ENCODE peak calls at places on chromosomes 4 and X, in ten cellular contexts. Y, V, L, T, H, S, J, M, P and W are unnamed samples. For H3K36me3, the result is how much of the 10 kb centered on the place peaks cover.

GRCh38 chrX:156001667-156002021 is 4.1 kb downstream of the IL9R start:
- DNase-seq in L (no peak), H (no peak), P (no peak), T (no peak), J (no peak), S (no peak), V (no peak), Y (no peak), M (no peak), W (no peak)

GRCh38 chrX:56130013-56130412 is 102.1 kb upstream of the KLF8 start:
- DNase-seq in S (no peak), T (no peak), H (no peak), J (no peak), L (no peak), P (no peak), Y (no peak), V (no peak), M (no peak), W (peak)

GRCh38 chr4:10074767-10075105 is 41.9 kb downstream of the WDR1 start:
- DNase-seq in H (no peak), L (peak), P (peak), T (no peak), J (peak), V (peak), M (peak), S (no peak), Y (no peak), W (no peak)

GRCh38 chr4:3418029-3418762 is 23.6 kb upstream of the HGFAC start:
- DNase-seq in T (peak), H (no peak), S (no peak), Y (no peak), P (no peak), M (no peak), L (no peak), J (peak), V (no peak), W (no peak)

GRCh38 chrX:136468391-136469103 is 19.2 kb upstream of the BRS3 start:
- DNase-seq in T (no peak), J (no peak), M (peak), S (peak), P (no peak), Y (no peak), V (no peak), H (no peak), L (no peak), W (peak)

GRCh38 chrX:48919360-48919821 is 567 bp upstream of the PIM2 start:
- DNase-seq in S (no peak), P (no peak), M (no peak), H (no peak), L (no peak), T (no peak), Y (no peak), J (no peak), V (no peak), W (no peak)

GRCh38 chrX:8879750-8880149 is 78.6 kb upstream of the FAM9A start:
- DNase-seq in H (peak), P (peak), L (peak), V (peak), Y (no peak), J (no peak), S (peak), M (peak), T (no peak), W (peak)

GRCh38 chr4:114563536-114564315 is 34.9 kb upstream of the UGT8 start:
- DNase-seq in H (no peak), P (no peak), S (no peak), V (peak), J (no peak), Y (no peak), M (no peak), L (no peak), T (no peak), W (no peak)

GRCh38 chr4:108116423-108117168 is 52.1 kb downstream of the LEF1 start:
- DNase-seq in Y (no peak), S (no peak), M (no peak), L (no peak), T (no peak), J (no peak), H (no peak), P (no peak), V (no peak), W (no peak)

GRCh38 chr4:108117473-108118182 is 51.1 kb downstream of the LEF1 start:
- DNase-seq in S (no peak), V (peak), L (no peak), P (no peak), H (no peak), Y (no peak), T (no peak), J (no peak), M (peak), W (peak)

GRCh38 chr4:108119199-108119800 is 49.4 kb downstream of the LEF1 start:
- DNase-seq in S (no peak), T (no peak), V (no peak), J (no peak), P (no peak), H (no peak), M (no peak), Y (no peak), L (no peak), W (no peak)

GRCh38 chr4:108120789-108121188 is 47.9 kb downstream of the LEF1 start:
- DNase-seq in V (no peak), J (no peak), H (no peak), Y (no peak), L (no peak), M (no peak), T (no peak), P (no peak), S (no peak), W (no peak)

GRCh38 chr4:108118505-108118904 is 50.2 kb downstream of the LEF1 start:
- DNase-seq in V (no peak), S (no peak), L (no peak), P (no peak), J (no peak), H (no peak), M (peak), T (no peak), Y (peak), W (no peak)
- H3K27ac ChIP-seq in V (peak), S (no peak), L (no peak), P (no peak), J (no peak), H (no peak), M (no peak), T (no peak), Y (peak), W (no peak)

DNA sequence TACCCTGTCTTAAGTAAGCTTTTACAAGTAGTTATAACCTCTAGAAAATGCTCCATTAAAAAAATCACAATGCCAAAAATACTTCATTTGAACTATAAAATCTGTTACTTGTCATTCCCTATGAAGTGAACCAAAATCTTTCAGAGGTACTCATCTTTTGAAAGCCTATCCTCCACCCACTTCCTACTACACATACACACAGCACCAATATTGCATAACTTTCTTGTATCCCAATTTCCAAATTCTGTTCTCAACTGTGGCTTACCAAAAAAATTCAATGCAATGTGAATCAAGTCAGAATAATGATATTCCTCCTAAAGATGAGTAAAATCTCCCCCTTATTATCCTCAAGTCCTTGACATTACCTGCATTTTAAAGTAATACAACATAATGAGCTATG is 15.9 kb downstream of the DHX15 start:
- DNase-seq in V (peak), S (no peak), T (no peak), P (no peak), H (no peak), L (no peak), J (no peak), M (no peak), Y (no peak), W (no peak)
- H3K36me3 ChIP-seq in V (under half), S (under half), T (half or more), P (under half), H (under half), L (under half), J (under half), M (under half), Y (under half), W (under half)

GRCh38 chr4:95265814-95266740 is 282.7 kb downstream of the UNC5C start:
- DNase-seq in P (no peak), H (no peak), S (no peak), V (peak), T (no peak), L (no peak), J (no peak), Y (no peak), M (no peak), W (no peak)
- H3K27ac ChIP-seq in P (no peak), H (no peak), S (no peak), V (no peak), T (no peak), L (peak), J (peak), Y (no peak), M (no peak), W (no peak)

GRCh38 chr4:103484521-103484920 is 235.3 kb downstream of the TACR3 start:
- DNase-seq in P (no peak), V (no peak), S (no peak), T (no peak), H (no peak), Y (no peak), J (no peak), L (no peak), M (no peak), W (no peak)
- H3K36me3 ChIP-seq in P (under half), V (under half), S (under half), T (under half), H (under half), Y (under half), J (under half), L (under half), M (under half), W (under half)

GRCh38 chr4:39320381-39321115 is 45.6 kb downstream of the RFC1 start:
- DNase-seq in M (no peak), P (no peak), S (no peak), V (peak), T (no peak), Y (no peak), H (no peak), L (peak), J (no peak), W (no peak)
- H3K27ac ChIP-seq in M (no peak), P (no peak), S (no peak), V (no peak), T (no peak), Y (no peak), H (no peak), L (no peak), J (no peak), W (no peak)

GRCh38 chrX:54551801-54552200 is 21.8 kb downstream of the GNL3L start:
- DNase-seq in J (no peak), Y (no peak), H (no peak), M (no peak), V (no peak), P (no peak), S (no peak), T (no peak), L (no peak), W (no peak)
- H3K36me3 ChIP-seq in J (half or more), Y (half or more), H (under half), M (under half), V (under half), P (under half), S (under half), T (half or more), L (under half), W (under half)

DNA sequence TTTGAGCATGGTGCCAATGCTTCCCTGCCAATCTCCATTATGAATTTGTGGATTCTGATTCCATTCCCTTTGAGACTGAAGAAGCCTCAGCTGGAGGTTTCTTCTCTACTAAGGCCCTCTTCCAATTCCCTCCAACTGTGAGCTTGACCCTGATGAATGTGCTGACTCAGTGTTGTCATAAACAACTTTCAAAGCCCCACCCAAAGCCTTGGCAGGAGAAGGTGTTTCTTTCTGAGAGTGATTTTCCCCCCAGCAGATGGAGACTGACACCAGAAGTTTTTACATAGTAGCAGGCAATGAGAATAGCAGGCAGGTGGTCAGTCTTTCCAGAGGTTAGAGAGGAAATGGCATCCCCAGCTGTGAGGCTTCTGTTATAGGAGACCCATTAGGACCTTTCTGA is 53.1 kb downstream of the OCRL start:
- DNase-seq in Y (no peak), P (peak), H (no peak), J (no peak), T (no peak), L (no peak), V (peak), M (no peak), S (no peak), W (peak)
- H3K27ac ChIP-seq in Y (no peak), P (no peak), H (no peak), J (peak), T (no peak), L (no peak), V (no peak), M (no peak), S (no peak), W (no peak)